ENCODE peak calls at places on chromosomes 11 and 22, in nine cellular contexts. B is H9, V is foreskin fibroblast, L is progenitor cell of endocrine pancreas, X is pancreas, M is cardiac fibroblast, E is AG04449, S is WTC11, P is lower lobe of right lung. K is an unnamed sample.

GRCh38 chr11:15969281-15969680 is 387.1 kb downstream of the SOX6 start:
- DNase-seq in X (no peak), E (peak; percentile 54), V (peak; percentile 93), B (no peak), S (no peak), P (no peak), M (peak; percentile 92), L (no peak), K (no peak)

GRCh38 chr11:78424334-78425270 is 7.0 kb upstream of the GAB2 start:
- DNase-seq in M (peak; percentile 70), S (no peak), P (no peak), X (no peak), V (peak; percentile 54), B (no peak), E (no peak), L (no peak), K (no peak)

GRCh38 chr11:76796511-76797203 is 13.5 kb downstream of the TSKU start:
- DNase-seq in X (no peak), L (no peak), B (no peak), S (no peak), P (no peak), M (no peak), V (no peak), E (no peak), K (no peak)

GRCh38 chr11:131866535-131867400 is 496.4 kb downstream of the NTM start:
- DNase-seq in E (no peak), V (peak; percentile 31), B (no peak), L (no peak), P (no peak), S (no peak), X (no peak), M (no peak), K (no peak)

GRCh38 chr11:21132146-21132720 is 462.8 kb downstream of the NELL1 start:
- DNase-seq in L (no peak), E (no peak), V (no peak), B (no peak), M (no peak), X (no peak), S (no peak), P (no peak), K (no peak)

GRCh38 chr11:61967924-61968757 is 707 bp upstream of the FTH1 start:
- DNase-seq in E (no peak), X (peak; percentile 72), L (peak; percentile 29), P (peak; percentile 80), V (peak; percentile 60), B (no peak), S (peak; percentile 32), M (peak; percentile 36), K (peak; percentile 58)

GRCh38 chr11:113240790-113241189 is 73.6 kb upstream of the TTC12 start:
- DNase-seq in X (no peak), P (no peak), S (no peak), M (no peak), E (no peak), L (no peak), B (no peak), V (no peak), K (no peak)

GRCh38 chr11:44120169-44120568 is 24.7 kb downstream of the EXT2 start:
- DNase-seq in L (no peak), B (no peak), X (no peak), M (no peak), E (no peak), P (no peak), V (peak; percentile 27), S (no peak), K (peak; percentile 28)

GRCh38 chr11:1574256-1575242 is 2.5 kb upstream of the DUSP8 start:
- DNase-seq in S (peak; percentile 66), L (peak; percentile 62), E (no peak), P (no peak), X (peak; percentile 88), V (peak; percentile 75), B (peak; percentile 63), M (peak; percentile 45), K (peak; percentile 82)

DNA sequence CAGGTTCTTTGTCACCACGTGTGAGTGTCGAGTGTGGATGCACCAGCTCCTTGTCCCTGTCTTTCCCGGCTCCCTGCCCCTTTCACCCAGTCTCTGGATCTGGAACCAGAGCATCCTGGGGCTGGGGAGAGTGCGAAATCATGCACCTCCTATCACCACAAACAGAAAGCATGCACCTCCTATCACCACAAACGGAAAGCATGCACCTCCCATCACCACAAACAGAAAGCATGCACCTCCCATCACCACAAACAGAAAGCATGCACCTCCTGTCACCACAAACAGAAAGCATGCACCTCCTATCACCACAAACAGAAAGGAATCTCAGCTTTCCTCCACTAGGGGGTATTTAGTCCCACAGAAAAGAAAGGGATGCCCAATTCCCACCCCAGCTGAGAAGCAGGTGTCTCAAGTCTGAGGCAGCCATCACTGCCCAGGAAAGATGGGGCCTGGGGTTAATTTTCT is 5.9 kb upstream of the GLB1L3 start:
- DNase-seq in L (no peak), M (no peak), S (no peak), E (no peak), P (no peak), B (peak; percentile 40), X (no peak), V (peak; percentile 18), K (peak; percentile 62)
- TF ChIP-seq CTCF in L (peak; percentile 31), M (peak; percentile 7), S (peak; percentile 34), E (no peak), P (no peak), B (peak; percentile 61), X (no peak), V (peak; percentile 16), K (peak; percentile 63)

GRCh38 chr11:111399187-111400031 is 20.3 kb upstream of the POU2AF1 start:
- DNase-seq in E (no peak), X (no peak), V (no peak), B (no peak), S (no peak), P (no peak), M (no peak), L (no peak), K (no peak)
- TF ChIP-seq CTCF in E (no peak), X (no peak), V (no peak), B (no peak), S (no peak), P (no peak), M (no peak), L (no peak), K (no peak)

DNA sequence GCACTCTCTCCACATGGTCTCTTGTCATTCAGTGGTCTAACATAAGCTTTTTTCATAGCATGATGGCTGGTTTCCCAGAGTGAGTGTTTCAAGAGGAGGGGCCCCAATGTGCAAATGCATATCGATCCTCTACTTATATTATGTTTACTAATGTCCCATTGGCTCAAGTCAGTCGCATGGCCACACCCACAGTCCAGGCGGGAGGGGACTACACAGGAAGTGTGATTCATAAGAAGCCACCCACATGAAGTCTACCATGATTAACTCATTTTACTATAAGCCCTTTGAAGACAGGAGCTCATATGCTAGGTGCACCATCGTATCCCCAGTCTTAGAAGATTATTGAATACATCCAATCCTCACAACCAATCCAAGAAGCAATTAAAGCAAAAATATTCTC is 89.5 kb upstream of the ISX start:
- DNase-seq in V (no peak), P (no peak), L (no peak), X (no peak), S (no peak), E (no peak), M (no peak), B (no peak), K (no peak)
- TF ChIP-seq CTCF in V (no peak), P (no peak), L (no peak), X (no peak), S (no peak), E (no peak), M (no peak), B (no peak), K (no peak)

DNA sequence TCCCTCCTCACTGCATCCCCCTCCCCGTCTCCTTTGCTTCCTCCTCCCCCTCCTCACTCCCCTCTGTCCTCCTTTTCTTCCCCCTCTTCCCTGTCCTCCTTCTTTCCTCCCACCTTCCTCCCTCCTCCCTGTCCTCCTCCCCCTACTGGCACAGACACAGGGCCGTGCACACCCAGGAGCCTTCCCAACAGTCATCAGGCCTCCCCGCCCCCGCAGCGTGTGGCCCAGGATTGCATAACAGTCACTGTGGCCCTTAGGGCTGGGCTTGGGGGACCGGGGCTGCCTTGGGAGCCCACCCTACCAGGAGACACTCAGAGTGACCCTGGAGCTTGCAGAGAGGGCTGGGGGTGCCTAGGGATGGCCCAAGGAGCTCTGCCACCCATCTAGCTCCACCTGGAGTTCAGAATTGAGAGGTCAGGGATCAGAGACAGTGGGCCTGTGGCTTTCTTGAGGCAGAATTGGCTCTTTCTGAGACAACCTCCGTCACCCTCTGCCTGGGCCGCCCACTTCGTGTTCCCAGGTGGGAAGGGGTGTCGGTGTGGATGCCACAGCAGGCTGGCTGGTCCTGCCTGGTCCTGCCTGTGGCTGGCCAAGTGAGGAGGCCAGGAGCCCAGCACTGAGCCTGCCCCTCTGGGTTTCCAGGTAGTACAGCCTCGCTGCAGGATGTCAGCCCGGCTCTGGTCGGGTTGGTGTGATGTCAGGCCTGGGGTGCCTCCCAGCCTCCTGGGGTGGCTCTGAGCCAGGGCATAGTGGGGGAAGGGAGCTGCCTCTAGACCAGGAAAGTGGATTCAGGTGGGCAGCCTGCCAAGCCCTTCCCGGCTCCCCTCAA is 1.6 kb downstream of the SPI1 start:
- DNase-seq in P (peak; percentile 87), E (no peak), S (no peak), V (no peak), X (no peak), M (no peak), L (no peak), B (no peak), K (no peak)
- TF ChIP-seq CTCF in P (no peak), E (no peak), S (no peak), V (no peak), X (no peak), M (no peak), L (no peak), B (peak; percentile 34), K (no peak)

GRCh38 chr11:13354335-13354734 is 76.7 kb downstream of the BMAL1 start:
- DNase-seq in M (peak; percentile 44), X (no peak), B (peak; percentile 70), E (no peak), L (no peak), S (peak; percentile 40), P (no peak), V (peak; percentile 18), K (peak; percentile 30)
- TF ChIP-seq CTCF in M (peak; percentile 43), X (no peak), B (peak; percentile 71), E (peak; percentile 19), L (no peak), S (peak; percentile 27), P (peak; percentile 12), V (peak; percentile 23), K (peak; percentile 29)

GRCh38 chr11:102317099-102317767 is at the start of gene BIRC3:
- DNase-seq in L (peak; percentile 21), P (peak; percentile 89), S (peak; percentile 64), M (peak; percentile 83), E (peak; percentile 84), V (peak; percentile 90), X (peak; percentile 84), B (peak; percentile 83), K (peak; percentile 92)
- TF ChIP-seq CTCF in L (peak; percentile 30), P (peak; percentile 49), S (no peak), M (peak; percentile 25), E (peak; percentile 43), V (peak; percentile 18), X (no peak), B (no peak), K (peak; percentile 55)

GRCh38 chr11:13114566-13115465 is 105.7 kb downstream of the RASSF10 start:
- DNase-seq in X (no peak), P (peak; percentile 48), S (peak; percentile 66), B (peak; percentile 90), E (no peak), V (no peak), L (peak; percentile 33), M (no peak), K (peak; percentile 81)
- TF ChIP-seq CTCF in X (no peak), P (no peak), S (no peak), B (peak; percentile 43), E (no peak), V (no peak), L (peak; percentile 45), M (no peak), K (no peak)

K was measured in Caco-2.